ENCODE peak calls at places on chromosomes 11 and 22, in four cellular contexts. N, A, O and D are unnamed samples.

GRCh38 chr11:460331-461199 is 10.5 kb downstream of the PTDSS2 start:
- DNase-seq in O (peak; percentile 54), N (no peak), A (peak; percentile 61), D (no peak)

GRCh38 chr11:103662880-103663279 is 373.6 kb upstream of the DDI1 start:
- DNase-seq in A (no peak), O (no peak), N (no peak), D (no peak)

GRCh38 chr11:124867700-124868099 is 2.5 kb downstream of the ROBO3 start:
- DNase-seq in N (no peak), A (peak; percentile 94), O (no peak), D (peak; percentile 83)

GRCh38 chr22:46416537-46417267 is 81.2 kb downstream of the TRMU start:
- DNase-seq in O (no peak), N (no peak), A (no peak), D (no peak)

GRCh38 chr11:59187587-59187986 is 15.7 kb downstream of the DTX4 start:
- DNase-seq in O (peak; percentile 43), A (no peak), N (no peak), D (no peak)

GRCh38 chr11:88704505-88704904 is 361.3 kb downstream of the GRM5 start:
- DNase-seq in A (no peak), O (no peak), N (no peak), D (no peak)

GRCh38 chr11:15638386-15638787 is 523.7 kb downstream of the INSC start:
- DNase-seq in O (no peak), A (no peak), N (no peak), D (no peak)

GRCh38 chr11:47239889-47240288 is 8.7 kb downstream of the ACP2 start:
- DNase-seq in O (no peak), A (no peak), N (no peak), D (peak; percentile 18)

GRCh38 chr11:17637901-17638300 is 81.5 kb upstream of the MYOD1 start:
- DNase-seq in N (no peak), A (no peak), O (no peak), D (peak; percentile 7)

GRCh38 chr11:13983081-13983751 is 20.7 kb downstream of the SPON1 start:
- DNase-seq in O (peak; percentile 21), N (no peak), A (no peak), D (no peak)

GRCh38 chr22:27185903-27186302 is 528.5 kb downstream of the MIAT start:
- DNase-seq in N (no peak), O (no peak), A (no peak), D (no peak)

GRCh38 chr22:17945851-17946690 is 78.3 kb downstream of the MICAL3 start:
- DNase-seq in O (no peak), A (peak; percentile 59), N (no peak), D (no peak)

GRCh38 chr11:67179892-67180490 is 60.9 kb downstream of the KDM2A start:
- DNase-seq in A (no peak), N (no peak), O (no peak), D (no peak)

DNA sequence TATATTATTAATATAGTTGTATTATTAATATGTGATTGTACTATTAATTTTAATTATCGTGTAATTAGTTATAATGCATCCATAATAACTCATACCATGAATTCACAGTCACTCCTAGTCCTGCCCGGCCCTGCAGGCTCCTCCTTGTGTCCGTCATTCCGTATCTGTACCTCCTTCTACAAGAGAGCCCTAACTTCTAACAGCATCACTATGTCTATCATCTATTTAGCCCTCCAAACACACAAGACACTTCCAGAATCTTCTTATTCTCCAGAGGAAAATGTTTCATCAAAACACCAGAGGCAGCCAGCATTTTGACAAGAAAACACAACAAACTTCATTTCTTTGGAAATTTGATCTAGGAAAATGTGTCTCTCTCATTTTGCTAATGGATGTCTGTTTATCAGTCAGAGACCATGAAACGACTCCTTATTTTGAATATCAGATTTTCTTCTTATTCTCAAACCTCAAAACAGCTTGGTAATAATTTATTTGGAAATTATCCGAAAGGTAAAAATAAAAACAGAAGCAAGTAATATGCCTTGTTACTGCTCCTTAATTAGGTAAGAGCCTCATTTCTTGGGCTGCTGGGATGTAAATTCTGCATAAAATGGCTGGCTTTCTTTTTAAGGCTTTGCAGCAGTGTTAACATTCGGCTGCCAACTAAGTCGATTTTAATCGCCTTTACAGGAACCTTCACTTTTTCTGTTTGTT is 23.1 kb upstream of the SEPTIN5 start:
- DNase-seq in O (no peak), A (peak; percentile 57), N (no peak), D (no peak)
- H3K4me3 ChIP-seq in O (peak overlapping the region; percentile 17), A (peak overlapping the region; percentile 40), N (no peak overlapping the region), D (no peak overlapping the region)

DNA sequence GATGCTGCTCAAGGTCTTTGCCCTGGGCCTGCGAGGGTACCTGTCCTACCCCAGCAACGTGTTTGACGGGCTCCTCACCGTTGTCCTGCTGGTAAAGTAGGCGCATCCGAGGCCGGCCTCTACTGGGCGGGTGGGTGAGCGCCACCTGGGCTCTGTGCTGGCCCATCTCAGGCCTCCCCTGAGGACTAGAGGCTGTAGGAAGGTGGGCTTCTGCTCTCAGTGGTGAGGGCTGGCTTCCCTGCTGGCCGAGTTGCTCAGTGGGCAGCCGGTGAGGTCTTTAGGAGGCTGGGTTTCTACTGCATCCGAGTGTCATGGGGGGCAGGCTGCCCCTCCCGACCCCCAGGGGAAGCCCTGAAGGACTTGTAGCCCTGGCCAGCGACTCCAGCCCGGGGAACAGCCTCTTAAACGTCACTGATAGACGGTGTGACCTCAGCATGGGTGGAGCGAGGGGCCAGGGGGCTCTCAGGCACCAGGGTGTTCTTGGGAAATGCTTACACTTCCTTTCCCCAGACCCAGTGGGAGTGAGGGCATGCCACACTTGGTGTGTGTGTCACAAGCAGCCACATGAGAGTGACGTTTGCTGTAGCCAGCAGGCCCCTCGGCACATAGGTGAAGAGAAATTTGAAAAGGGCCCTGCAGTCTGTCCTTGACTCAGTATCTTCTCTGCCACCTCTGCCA is 30.3 kb downstream of the TPCN2 start:
- DNase-seq in O (no peak), N (no peak), A (no peak), D (no peak)
- H3K36me3 ChIP-seq in O (no peaks in the 10 kb centered on the region), N (no peaks in the 10 kb centered on the region), A (peaks cover 5% of the 10 kb centered on the region), D (peaks cover 10% of the 10 kb centered on the region)

GRCh38 chr11:6911378-6911777 is 9.4 kb upstream of the OR2D3 start:
- DNase-seq in N (no peak), A (no peak), O (no peak), D (no peak)
- H3K4me3 ChIP-seq in N (no peak overlapping the region), A (no peak overlapping the region), O (no peak overlapping the region), D (no peak overlapping the region)

GRCh38 chr11:68934321-68934645 is 30.6 kb downstream of the IGHMBP2 start:
- DNase-seq in O (no peak), N (no peak), A (no peak), D (peak; percentile 68)

GRCh38 chr11:68934666-68935065 is 31.0 kb downstream of the IGHMBP2 start:
- DNase-seq in O (no peak), A (no peak), N (no peak), D (no peak)

GRCh38 chr11:68932933-68933577 is 29.4 kb downstream of the IGHMBP2 start:
- DNase-seq in O (no peak), N (no peak), A (no peak), D (peak; percentile 51)

GRCh38 chr11:68935066-68935465 is 31.4 kb downstream of the IGHMBP2 start:
- DNase-seq in N (no peak), A (peak; percentile 48), O (no peak), D (no peak)

GRCh38 chr11:68933605-68934320 is 30.1 kb downstream of the IGHMBP2 start:
- DNase-seq in O (no peak), N (no peak), A (peak; percentile 78), D (peak; percentile 50)
- H3K36me3 ChIP-seq in O (peaks cover 8% of the 10 kb centered on the region), N (peaks cover 5% of the 10 kb centered on the region), A (peaks cover 51% of the 10 kb centered on the region), D (peaks cover 25% of the 10 kb centered on the region)

GRCh38 chr11:30477061-30477460 is 109.1 kb downstream of the MPPED2 start:
- DNase-seq in O (no peak), N (no peak), A (no peak), D (no peak)
- H3K4me3 ChIP-seq in O (no peak overlapping the region), N (no peak overlapping the region), A (no peak overlapping the region), D (no peak overlapping the region)